ENCODE peak calls at places on chromosomes 5 and 9, in four cellular contexts. G is fibroblast of lung, R is small intestine, N is mammary epithelial cell. T is an unnamed sample.

GRCh38 chr5:10667431-10668057 is 93.5 kb downstream of the DAP start:
- DNase-seq in G (no peak), R (no peak), N (no peak), T (no peak)

GRCh38 chr9:80410106-80410505 is 838.3 kb downstream of the TLE4 start:
- DNase-seq in R (no peak), G (peak), N (no peak), T (no peak)

GRCh38 chr9:36401179-36401740 is 1.2 kb upstream of the RNF38 start:
- DNase-seq in R (peak), N (no peak), G (peak), T (no peak)

GRCh38 chr9:77399964-77400363 is 222.6 kb downstream of the VPS13A start:
- DNase-seq in N (no peak), G (no peak), R (no peak), T (no peak)

GRCh38 chr9:34568783-34569182 is 20.7 kb downstream of the CNTFR start:
- DNase-seq in N (no peak), R (no peak), G (no peak), T (no peak)

GRCh38 chr9:131567910-131568309 is 22.6 kb downstream of the PRRT1B start:
- DNase-seq in R (no peak), G (no peak), N (no peak), T (no peak)

GRCh38 chr9:79312686-79313421 is 258.9 kb upstream of the TLE4 start:
- DNase-seq in R (no peak), G (no peak), N (no peak), T (no peak)

GRCh38 chr5:124773291-124774001 is 27.0 kb upstream of the ZNF608 start:
- DNase-seq in R (no peak), G (no peak), N (no peak), T (no peak)

GRCh38 chr5:56211298-56211865 is 21.7 kb downstream of the ANKRD55 start:
- DNase-seq in R (no peak), G (peak), N (peak), T (peak)

GRCh38 chr5:172383231-172383802 is 71.0 kb downstream of the SH3PXD2B start:
- DNase-seq in N (peak), R (peak), G (peak), T (peak)

GRCh38 chr5:150590979-150591411 is 49.5 kb upstream of the SYNPO start:
- DNase-seq in R (no peak), G (no peak), N (no peak), T (peak)

GRCh38 chr5:109805882-109806281 is 116.2 kb downstream of the MAN2A1 start:
- DNase-seq in N (no peak), R (no peak), G (no peak), T (no peak)

GRCh38 chr5:116573617-116574431 is 799 bp downstream of the SEMA6A start:
- DNase-seq in N (peak), G (peak), R (peak), T (peak)

GRCh38 chr9:109499631-109500120 is 1.6 kb upstream of the PTPN3 start:
- DNase-seq in N (no peak), G (no peak), R (peak), T (peak)

GRCh38 chr9:21657966-21658667 is 144.3 kb upstream of the MTAP start:
- DNase-seq in G (no peak), R (no peak), N (no peak), T (peak)

DNA sequence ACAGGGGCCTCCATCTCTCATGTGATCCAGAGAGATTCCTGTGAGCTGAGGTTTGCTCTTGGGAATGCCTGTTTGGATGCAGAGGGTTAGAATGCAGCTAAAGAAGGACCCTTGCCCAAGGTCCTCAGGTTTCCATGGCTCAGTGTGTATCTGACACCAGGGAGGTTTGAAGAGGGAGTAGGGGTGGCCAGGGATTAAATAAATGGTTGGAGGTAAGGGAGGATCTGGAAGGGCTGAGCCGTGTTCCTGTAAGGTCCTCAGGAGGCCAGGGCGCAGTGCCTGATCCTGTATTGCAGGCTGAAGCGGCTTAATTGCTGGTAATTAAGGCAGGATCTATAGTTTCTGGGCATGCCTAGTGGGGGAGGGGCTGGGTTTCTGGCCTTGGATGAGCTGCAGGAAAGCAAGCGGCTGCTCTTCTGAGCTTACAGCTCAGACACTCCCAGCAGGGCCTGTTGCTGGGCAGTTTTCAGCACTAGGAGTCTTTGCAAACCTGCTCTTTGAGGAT is 41.5 kb upstream of the MAP1B start:
- DNase-seq in N (no peak), G (peak), R (peak), T (no peak)
- H3K4me3 ChIP-seq in N (no peak), G (no peak), R (no peak), T (no peak)

GRCh38 chr5:7789567-7789966 is 61.4 kb downstream of the CFAP90 start:
- DNase-seq in N (no peak), G (no peak), R (no peak), T (no peak)
- H3K4me3 ChIP-seq in N (no peak), G (no peak), R (no peak), T (no peak)

GRCh38 chr5:90014420-90014819 is 395.1 kb downstream of the CETN3 start:
- DNase-seq in R (no peak), G (no peak), N (no peak), T (no peak)
- H3K4me3 ChIP-seq in R (no peak), G (no peak), N (no peak), T (no peak)

DNA sequence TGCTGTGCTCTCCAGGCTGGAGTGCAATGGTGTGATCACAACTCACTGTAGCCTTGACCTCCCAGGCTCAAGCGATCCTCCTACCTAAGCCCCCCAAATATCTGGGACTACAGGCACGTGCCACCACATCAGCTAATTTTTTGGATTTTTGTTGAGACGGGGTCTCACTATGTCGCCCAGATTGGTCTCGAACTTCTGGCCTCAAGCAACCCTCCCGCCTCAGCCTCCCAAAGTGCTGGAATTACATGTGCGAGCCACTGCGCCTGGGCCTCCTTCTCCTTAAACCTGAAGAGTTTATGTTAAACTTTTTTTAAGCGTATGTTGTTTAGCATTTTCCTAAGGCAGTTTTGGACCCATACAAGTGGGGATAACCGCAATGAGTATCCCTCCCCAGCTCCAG is 30.8 kb upstream of the SUSD3 start:
- DNase-seq in G (no peak), N (no peak), R (no peak), T (no peak)
- H3K4me3 ChIP-seq in G (no peak), N (no peak), R (no peak), T (no peak)

GRCh38 chr9:132773764-132774339 is 103.6 kb downstream of the GTF3C4 start:
- DNase-seq in N (no peak), R (no peak), G (no peak), T (no peak)
- H3K4me3 ChIP-seq in N (no peak), R (no peak), G (no peak), T (no peak)

GRCh38 chr9:92600075-92600741 is 64.4 kb upstream of the ECM2 start:
- DNase-seq in N (peak), G (no peak), R (no peak), T (peak)
- H3K4me3 ChIP-seq in N (no peak), G (no peak), R (no peak), T (no peak)

DNA sequence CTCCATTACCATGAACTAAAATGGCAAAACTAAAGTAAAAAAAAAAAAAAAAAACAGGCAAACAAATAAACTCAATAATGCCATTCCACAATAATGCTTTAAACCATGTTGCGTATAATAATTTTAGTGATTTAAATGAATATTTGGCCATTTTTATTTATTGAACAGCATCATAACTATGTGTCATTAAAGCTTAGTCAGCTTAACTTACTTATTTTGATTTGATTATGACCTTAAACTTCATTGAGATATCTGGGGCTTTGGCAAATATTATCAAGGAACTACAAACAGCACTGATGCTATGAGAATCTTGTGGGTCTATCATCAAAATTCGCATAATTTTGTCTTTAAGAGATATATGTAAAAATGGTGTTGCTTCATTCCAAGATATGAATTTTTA is 1610.3 kb upstream of the NUDT12 start:
- DNase-seq in R (no peak), N (no peak), G (no peak), T (no peak)
- H3K4me3 ChIP-seq in R (no peak), N (no peak), G (no peak), T (no peak)

DNA sequence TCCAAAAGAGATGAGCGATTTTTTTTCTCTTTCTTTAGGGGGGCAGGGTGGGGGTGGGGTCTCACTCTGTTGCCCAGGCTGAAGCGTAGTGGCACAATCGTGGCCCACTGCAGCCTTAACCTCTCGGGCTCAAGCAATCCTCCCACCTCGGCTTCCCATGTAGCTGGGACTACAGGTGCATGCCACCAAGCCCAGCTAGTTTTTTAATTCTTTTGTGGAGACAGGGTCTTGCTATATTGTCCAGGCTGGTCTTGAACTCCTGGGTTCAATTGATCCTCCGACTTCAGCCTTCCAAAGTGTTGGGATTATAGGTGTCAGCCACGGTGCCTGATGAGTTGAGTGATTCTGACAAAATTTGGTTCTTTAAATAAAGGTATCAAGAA is 127.0 kb downstream of the ARRDC3 start:
- DNase-seq in G (no peak), N (no peak), R (no peak), T (no peak)
- H3K4me3 ChIP-seq in G (no peak), N (no peak), R (no peak), T (no peak)

GRCh38 chr5:104049752-104050151 is 487.2 kb upstream of the NUDT12 start:
- DNase-seq in N (no peak), G (no peak), R (no peak), T (no peak)
- H3K4me3 ChIP-seq in N (no peak), G (no peak), R (no peak), T (no peak)